ENCODE peak calls at places on chromosomes 16 and 17, in eight cellular contexts. L is HuH-7.5; M is activated CD4-positive, CD25-positive, alpha-beta regulatory T cell; I is activated T-cell treated with anti-CD3 and anti-CD28 coated beads for 4 hours; W is activated naive CD4-positive, alpha-beta T cell treated with anti-CD3 and anti-CD28 coated beads, Interleukin-2, amount 50 U/mL, for 72 hours; C is hippocampal formation; V is SHP77; F is HT1080. G is an unnamed sample.

GRCh38 chr17:61253937-61254677 is 145.5 kb upstream of the TBX2 start:
- DNase-seq in L (no peak), M (no peak), I (no peak), W (no peak), C (no peak), V (no peak), F (no peak), G (no peak)

GRCh38 chr16:86378128-86378527 is 132.2 kb upstream of the FOXF1 start:
- DNase-seq in L (no peak), M (no peak), I (no peak), W (no peak), C (no peak), V (no peak), F (no peak), G (no peak)

GRCh38 chr16:4261557-4262172 is 11.2 kb downstream of the TFAP4 start:
- DNase-seq in L (peak), M (no peak), I (peak), W (peak), C (no peak), V (peak), F (peak), G (no peak)

GRCh38 chr16:72197556-72197955 is 25.6 kb upstream of the PMFBP1 start:
- DNase-seq in L (no peak), M (no peak), I (no peak), W (no peak), C (no peak), V (no peak), F (no peak), G (no peak)

GRCh38 chr17:1779571-1780074 is 17.8 kb downstream of the SERPINF1 start:
- DNase-seq in L (no peak), M (no peak), I (no peak), W (no peak), C (no peak), V (no peak), F (peak), G (peak)

GRCh38 chr16:59905131-59905530 is 1171.0 kb upstream of the GOT2 start:
- DNase-seq in L (no peak), M (no peak), I (no peak), W (no peak), C (no peak), V (no peak), F (no peak), G (no peak)

GRCh38 chr16:15721018-15721417 is 71.0 kb downstream of the NDE1 start:
- DNase-seq in L (no peak), M (no peak), I (no peak), W (no peak), C (no peak), V (no peak), F (no peak), G (no peak)

GRCh38 chr17:17681744-17682292 is 560 bp downstream of the RAI1 start:
- DNase-seq in L (no peak), M (no peak), I (peak), W (peak), C (no peak), V (no peak), F (no peak), G (peak)

GRCh38 chr17:75041656-75042280 is 5.0 kb downstream of the ATP5PD start:
- DNase-seq in L (no peak), M (no peak), I (no peak), W (no peak), C (no peak), V (no peak), F (no peak), G (no peak)

GRCh38 chr17:80457236-80457856 is 19.1 kb downstream of the NPTX1 start:
- DNase-seq in L (no peak), M (no peak), I (no peak), W (no peak), C (no peak), V (no peak), F (peak), G (no peak)

GRCh38 chr16:49282690-49283375 is 1.2 kb upstream of the CBLN1 start:
- DNase-seq in L (no peak), M (no peak), I (no peak), W (no peak), C (no peak), V (no peak), F (no peak), G (no peak)

GRCh38 chr16:10305912-10306311 is 79.9 kb upstream of the ATF7IP2 start:
- DNase-seq in L (no peak), M (no peak), I (no peak), W (no peak), C (no peak), V (no peak), F (no peak), G (no peak)

GRCh38 chr16:83336630-83337029 is 471.1 kb upstream of the HSBP1 start:
- DNase-seq in L (no peak), M (no peak), I (no peak), W (no peak), C (no peak), V (no peak), F (peak), G (no peak)

GRCh38 chr16:8678068-8678927 is 3.9 kb downstream of the ABAT start:
- DNase-seq in L (no peak), M (no peak), I (no peak), W (no peak), C (no peak), V (no peak), F (peak), G (no peak)

GRCh38 chr17:67390646-67391480 is 13.8 kb downstream of the PITPNC1 start:
- DNase-seq in L (no peak), M (peak), I (no peak), W (peak), C (no peak), V (no peak), F (peak), G (no peak)

GRCh38 chr17:39104657-39105056 is 46.8 kb downstream of the PLXDC1 start:
- DNase-seq in L (no peak), M (no peak), I (no peak), W (no peak), C (no peak), V (no peak), F (no peak), G (no peak)

GRCh38 chr17:14833201-14833773 is 431.8 kb downstream of the PMP22 start:
- DNase-seq in L (no peak), M (no peak), I (no peak), W (no peak), C (no peak), V (no peak), F (peak), G (no peak)

GRCh38 chr16:86222541-86222940 is 287.8 kb upstream of the FOXF1 start:
- DNase-seq in L (no peak), M (no peak), I (no peak), W (no peak), C (no peak), V (no peak), F (no peak), G (peak)

GRCh38 chr17:63989622-63990345 is 8.4 kb upstream of the PRR29 start:
- DNase-seq in L (no peak), M (no peak), I (no peak), W (no peak), C (no peak), V (no peak), F (no peak), G (no peak)

GRCh38 chr17:77644981-77645380 is 313.5 kb upstream of the TNRC6C start:
- DNase-seq in L (no peak), M (peak), I (peak), W (no peak), C (no peak), V (no peak), F (no peak), G (peak)

GRCh38 chr16:14965328-14965727 is 9.5 kb upstream of the PDXDC1 start:
- DNase-seq in L (no peak), M (no peak), I (no peak), W (no peak), C (no peak), V (no peak), F (no peak), G (no peak)

GRCh38 chr16:9070295-9070694 is 21.1 kb upstream of the HAPSTR1 start:
- DNase-seq in L (no peak), M (no peak), I (no peak), W (no peak), C (no peak), V (no peak), F (no peak), G (no peak)

GRCh38 chr16:22849517-22849916 is 35.6 kb downstream of the HS3ST2 start:
- DNase-seq in L (no peak), M (no peak), I (no peak), W (no peak), C (no peak), V (no peak), F (no peak), G (no peak)

GRCh38 chr17:44956076-44956475 is 8.5 kb upstream of the KIF18B start:
- DNase-seq in L (no peak), M (no peak), I (no peak), W (no peak), C (no peak), V (no peak), F (no peak), G (no peak)

GRCh38 chr17:82830249-82830661 is 9.6 kb downstream of the ZNF750 start:
- DNase-seq in L (no peak), M (no peak), I (no peak), W (no peak), C (no peak), V (peak), F (no peak), G (no peak)

GRCh38 chr16:11205065-11205699 is 50.8 kb downstream of the SOCS1 start:
- DNase-seq in L (no peak), M (no peak), I (no peak), W (no peak), C (no peak), V (no peak), F (no peak), G (no peak)

GRCh38 chr16:68590201-68590994 is 51.3 kb downstream of the ZFP90 start:
- DNase-seq in L (peak), M (peak), I (peak), W (peak), C (no peak), V (peak), F (peak), G (peak)

GRCh38 chr16:1773703-1774455 is 945 bp upstream of the MRPS34 start:
- DNase-seq in L (no peak), M (no peak), I (no peak), W (no peak), C (no peak), V (no peak), F (no peak), G (no peak)

GRCh38 chr17:73304971-73305786 is 6.6 kb downstream of the CDC42EP4 start:
- DNase-seq in L (no peak), M (no peak), I (no peak), W (no peak), C (no peak), V (peak), F (peak), G (no peak)

GRCh38 chr17:1323336-1323735 is 43.9 kb downstream of the TRARG1 start:
- DNase-seq in L (no peak), M (no peak), I (no peak), W (no peak), C (no peak), V (no peak), F (no peak), G (no peak)

GRCh38 chr17:32136856-32137255 is 5.4 kb upstream of the RHOT1 start:
- DNase-seq in L (no peak), M (no peak), I (no peak), W (no peak), C (no peak), V (no peak), F (no peak), G (no peak)

GRCh38 chr16:89268585-89268984 is 51.1 kb downstream of the ZNF778 start:
- DNase-seq in L (no peak), M (no peak), I (no peak), W (no peak), C (no peak), V (no peak), F (no peak), G (no peak)

GRCh38 chr17:80649200-80649644 is 104.6 kb downstream of the RPTOR start:
- DNase-seq in L (no peak), M (no peak), I (no peak), W (no peak), C (no peak), V (no peak), F (no peak), G (no peak)

GRCh38 chr17:71601894-71602504 is 518.8 kb upstream of the SOX9 start:
- DNase-seq in L (no peak), M (no peak), I (no peak), W (no peak), C (no peak), V (no peak), F (no peak), G (no peak)

GRCh38 chr16:66521951-66522771 is 27.8 kb downstream of the TK2 start:
- DNase-seq in L (no peak), M (peak), I (peak), W (peak), C (no peak), V (no peak), F (peak), G (no peak)

GRCh38 chr16:75038036-75038959 is 39.5 kb downstream of the ZNRF1 start:
- DNase-seq in L (no peak), M (no peak), I (no peak), W (no peak), C (no peak), V (no peak), F (no peak), G (no peak)

GRCh38 chr16:75351183-75351582 is 82.1 kb downstream of the CFDP1 start:
- DNase-seq in L (no peak), M (no peak), I (no peak), W (no peak), C (no peak), V (no peak), F (peak), G (no peak)